ENCODE peak calls at places on chromosomes 11 and 22, in four cellular contexts. One of them, this sample, is unnamed.

GRCh38 chr11:127950162-127950561 is 637.2 kb downstream of the ETS1 start:
- DNase-seq in IMR-90: no peak
- DNase-seq in fibroblast of lung: no peak
- DNase-seq in cardiac muscle cell: peak
- DNase-seq in this sample: no peak

GRCh38 chr11:120912504-120912903 is 111.4 kb upstream of the TBCEL start:
- DNase-seq in IMR-90: peak
- DNase-seq in fibroblast of lung: peak
- DNase-seq in cardiac muscle cell: peak
- DNase-seq in this sample: no peak

GRCh38 chr22:22787805-22788459 is 99.7 kb upstream of the IGLL5 start:
- DNase-seq in IMR-90: peak
- DNase-seq in fibroblast of lung: peak
- DNase-seq in cardiac muscle cell: no peak
- DNase-seq in this sample: no peak

GRCh38 chr11:129457321-129457720 is 81.7 kb downstream of the BARX2 start:
- DNase-seq in IMR-90: no peak
- DNase-seq in fibroblast of lung: no peak
- DNase-seq in cardiac muscle cell: no peak
- DNase-seq in this sample: no peak

GRCh38 chr11:34594603-34595002 is 26.3 kb upstream of the EHF start:
- DNase-seq in IMR-90: no peak
- DNase-seq in fibroblast of lung: no peak
- DNase-seq in cardiac muscle cell: no peak
- DNase-seq in this sample: no peak

GRCh38 chr22:46531776-46532175 is 5.6 kb downstream of the CELSR1 start:
- DNase-seq in IMR-90: no peak
- DNase-seq in fibroblast of lung: no peak
- DNase-seq in cardiac muscle cell: no peak
- DNase-seq in this sample: no peak

GRCh38 chr11:69496631-69497220 is 15.3 kb downstream of the LINC01488 start:
- DNase-seq in IMR-90: peak
- DNase-seq in fibroblast of lung: no peak
- DNase-seq in cardiac muscle cell: no peak
- DNase-seq in this sample: no peak

GRCh38 chr11:36306888-36307287 is 10.8 kb downstream of the PRR5L start:
- DNase-seq in IMR-90: no peak
- DNase-seq in fibroblast of lung: peak
- DNase-seq in cardiac muscle cell: peak
- DNase-seq in this sample: no peak

GRCh38 chr11:123301696-123302400 is 106.8 kb upstream of the CLMP start:
- DNase-seq in IMR-90: peak
- DNase-seq in fibroblast of lung: no peak
- DNase-seq in cardiac muscle cell: peak
- DNase-seq in this sample: no peak

GRCh38 chr22:37781434-37782059 is 26.2 kb upstream of the GCAT start:
- DNase-seq in IMR-90: peak
- DNase-seq in fibroblast of lung: no peak
- DNase-seq in cardiac muscle cell: no peak
- DNase-seq in this sample: no peak

GRCh38 chr22:37778370-37779009 is 29.2 kb upstream of the GCAT start:
- DNase-seq in IMR-90: no peak
- DNase-seq in fibroblast of lung: no peak
- DNase-seq in cardiac muscle cell: no peak
- DNase-seq in this sample: no peak

GRCh38 chr22:37784829-37785495 is 22.8 kb upstream of the GCAT start:
- DNase-seq in IMR-90: no peak
- DNase-seq in fibroblast of lung: no peak
- DNase-seq in cardiac muscle cell: no peak
- DNase-seq in this sample: no peak

GRCh38 chr22:37777122-37777687 is 30.5 kb upstream of the GCAT start:
- DNase-seq in IMR-90: peak
- DNase-seq in fibroblast of lung: peak
- DNase-seq in cardiac muscle cell: no peak
- DNase-seq in this sample: no peak

GRCh38 chr22:37782340-37783168 is 25.2 kb upstream of the GCAT start:
- DNase-seq in IMR-90: peak
- DNase-seq in fibroblast of lung: no peak
- DNase-seq in cardiac muscle cell: no peak
- DNase-seq in this sample: no peak
- TF ChIP-seq CTCF in IMR-90: no peak
- TF ChIP-seq CTCF in fibroblast of lung: no peak
- TF ChIP-seq CTCF in cardiac muscle cell: no peak
- TF ChIP-seq CTCF in this sample: no peak

DNA sequence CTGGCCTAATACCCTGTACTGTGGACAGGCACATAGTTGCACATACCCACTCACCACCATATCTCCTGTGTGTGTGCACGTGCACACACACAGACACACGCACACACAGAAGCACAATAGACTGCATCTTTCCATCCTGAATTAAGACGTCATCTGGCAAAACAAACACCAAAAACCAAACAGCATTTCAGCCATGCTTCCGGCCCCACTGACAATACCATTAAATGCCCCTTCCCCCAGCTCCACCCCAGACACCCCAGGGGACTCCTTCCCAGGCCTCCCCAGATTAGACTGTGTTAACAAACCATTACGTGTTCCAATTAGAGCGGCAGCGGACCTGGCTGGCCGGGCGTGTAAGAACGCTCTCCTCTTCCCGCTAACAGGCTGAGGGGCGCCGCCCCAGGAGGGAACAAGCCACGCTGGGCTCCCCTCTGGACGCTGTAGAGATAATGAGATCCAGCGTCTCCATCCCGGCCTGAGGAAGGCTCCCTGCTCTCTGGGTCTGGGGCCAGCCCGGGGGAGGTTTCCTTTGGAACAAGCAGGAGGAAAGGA is 72.7 kb downstream of the TP53I11 start:
- DNase-seq in IMR-90: no peak
- DNase-seq in fibroblast of lung: no peak
- DNase-seq in cardiac muscle cell: no peak
- DNase-seq in this sample: no peak
- H3K4me3 ChIP-seq in IMR-90: no peak
- H3K4me3 ChIP-seq in fibroblast of lung: no peak
- H3K4me3 ChIP-seq in cardiac muscle cell: no peak
- H3K4me3 ChIP-seq in this sample: peak

DNA sequence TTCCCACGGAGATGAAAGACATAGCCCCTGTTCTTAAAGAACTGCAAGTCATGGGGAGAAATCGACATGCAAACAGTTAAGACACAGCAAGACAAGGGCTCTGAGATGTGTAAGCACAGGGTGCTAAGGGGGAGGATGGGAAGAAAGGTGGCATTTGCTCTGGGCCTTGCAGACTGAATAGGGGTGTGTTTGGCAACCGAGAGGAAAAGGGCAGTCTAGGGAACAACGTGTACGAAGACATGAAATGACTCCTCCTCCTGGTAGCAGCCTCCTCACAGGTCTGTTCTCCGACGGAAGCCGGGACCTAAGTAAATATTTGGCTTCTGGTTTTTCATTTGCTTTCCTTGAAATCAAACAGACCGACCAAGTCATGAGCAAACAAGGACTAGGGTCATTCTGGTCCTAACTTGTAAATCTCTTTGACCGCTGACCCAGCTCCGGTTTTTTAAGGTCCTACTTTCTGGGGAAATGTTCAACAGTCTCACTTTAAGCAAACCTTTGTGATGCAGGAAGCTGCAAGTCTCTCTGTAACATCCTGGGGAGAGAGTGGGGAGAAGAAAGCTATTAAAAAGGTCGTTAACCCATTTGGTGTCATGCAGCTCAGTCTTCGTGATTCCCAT is 19.7 kb downstream of the NNMT start:
- DNase-seq in IMR-90: no peak
- DNase-seq in fibroblast of lung: no peak
- DNase-seq in cardiac muscle cell: no peak
- DNase-seq in this sample: no peak
- H3K27ac ChIP-seq in IMR-90: no peak
- H3K27ac ChIP-seq in fibroblast of lung: no peak
- H3K27ac ChIP-seq in cardiac muscle cell: no peak
- H3K27ac ChIP-seq in this sample: peak

DNA sequence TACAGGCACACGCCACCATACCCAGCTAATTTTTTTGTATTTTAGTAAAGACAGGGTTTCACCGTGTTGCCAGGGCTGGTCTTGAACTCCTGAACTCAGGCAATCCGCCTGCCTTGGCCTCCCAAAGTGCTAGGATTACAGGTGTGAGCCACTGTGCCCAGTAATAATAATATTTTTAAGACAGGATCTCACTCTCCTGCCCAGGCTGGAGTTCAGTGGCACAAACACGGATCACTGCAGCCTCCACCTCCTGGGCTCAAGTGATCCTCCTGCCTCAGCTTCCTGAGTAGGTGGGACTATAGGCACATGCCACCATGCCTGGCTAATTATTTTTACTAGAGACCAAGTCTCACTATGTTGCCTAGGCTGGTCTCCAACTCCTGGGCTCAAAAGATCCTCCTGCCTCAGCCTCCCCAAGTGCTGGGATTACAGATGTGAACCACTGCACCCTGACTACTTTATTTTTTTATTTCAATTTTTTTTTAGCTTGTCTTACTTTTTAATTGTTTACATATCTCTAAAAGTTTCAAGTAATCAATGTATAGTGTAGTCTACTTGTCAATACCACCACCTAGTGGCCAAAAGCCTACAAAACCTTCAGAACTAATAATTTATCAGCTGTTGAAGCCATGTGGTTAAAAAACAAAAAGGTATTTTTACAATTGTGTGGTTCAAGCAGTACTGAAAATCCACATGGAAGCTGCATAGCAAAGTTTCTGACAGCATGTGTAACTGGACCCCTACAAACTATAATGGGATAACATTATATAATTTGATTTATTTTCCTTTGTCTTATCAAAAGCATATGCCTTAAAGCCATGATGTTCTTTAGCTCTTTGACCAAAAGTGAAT is 10.4 kb downstream of the NARS2 start:
- DNase-seq in IMR-90: peak
- DNase-seq in fibroblast of lung: peak
- DNase-seq in cardiac muscle cell: peak
- DNase-seq in this sample: no peak
- TF ChIP-seq CTCF in IMR-90: peak
- TF ChIP-seq CTCF in fibroblast of lung: peak
- TF ChIP-seq CTCF in cardiac muscle cell: peak
- TF ChIP-seq CTCF in this sample: peak

This sample was measured in coronary artery.